ENCODE peak calls at places on chromosomes 2 and 18, in four cellular contexts. A is A549, X is HepG2, J is K562. B is an unnamed sample.

GRCh38 chr18:9827856-9828793 is 57.6 kb upstream of the TXNDC2 start:
- DNase-seq in X (no peak), J (peak), A (peak), B (no peak)

GRCh38 chr2:236768393-236769140 is 198.9 kb downstream of the ACKR3 start:
- DNase-seq in A (no peak), J (no peak), X (no peak), B (no peak)

GRCh38 chr2:42513252-42513918 is 19.6 kb upstream of the KCNG3 start:
- DNase-seq in X (peak), J (peak), A (peak), B (no peak)

GRCh38 chr2:46364797-46365457 is 67.7 kb downstream of the EPAS1 start:
- DNase-seq in A (peak), J (peak), X (peak), B (no peak)

GRCh38 chr2:46539327-46540276 is 60.2 kb downstream of the TMEM247 start:
- DNase-seq in X (no peak), A (no peak), J (no peak), B (no peak)

GRCh38 chr2:71856709-71857525 is 290.7 kb downstream of the CYP26B1 start:
- DNase-seq in J (no peak), X (no peak), A (peak), B (no peak)

GRCh38 chr18:28108801-28109200 is 68.1 kb downstream of the CDH2 start:
- DNase-seq in A (peak), X (no peak), J (no peak), B (no peak)

GRCh38 chr18:33700513-33700976 is 122.5 kb downstream of the ASXL3 start:
- DNase-seq in J (no peak), A (no peak), X (no peak), B (peak)

GRCh38 chr18:55419939-55420664 is 167.9 kb downstream of the TCF4 start:
- DNase-seq in X (no peak), A (no peak), J (no peak), B (no peak)

GRCh38 chr2:222939208-222939846 is 78.5 kb downstream of the ACSL3 start:
- DNase-seq in J (peak), X (peak), A (peak), B (peak)

GRCh38 chr2:36672199-36672598 is 24.3 kb upstream of the VIT start:
- DNase-seq in J (peak), X (peak), A (peak), B (no peak)

GRCh38 chr2:107719781-107720180 is 106.9 kb upstream of the RGPD4 start:
- DNase-seq in A (no peak), J (no peak), X (no peak), B (no peak)

GRCh38 chr2:232979871-232980461 is 33.1 kb downstream of the NGEF start:
- DNase-seq in A (peak), J (peak), X (peak), B (no peak)

GRCh38 chr2:180829261-180829660 is 151.1 kb upstream of the UBE2E3 start:
- DNase-seq in A (peak), J (no peak), X (no peak), B (no peak)

GRCh38 chr2:218003265-218003950 is 613 bp upstream of the TNS1 start:
- DNase-seq in A (no peak), X (no peak), J (no peak), B (no peak)

GRCh38 chr2:75432761-75433361 is 127.9 kb downstream of the EVA1A start:
- DNase-seq in X (no peak), J (no peak), A (no peak), B (peak)

GRCh38 chr2:178109813-178110212 is 2.4 kb upstream of the RBM45 start:
- DNase-seq in A (peak), J (peak), X (peak), B (no peak)

GRCh38 chr2:231644426-231644825 is 51.8 kb downstream of the TEX44 start:
- DNase-seq in X (no peak), J (no peak), A (no peak), B (no peak)

GRCh38 chr2:5799348-5799747 is 107.2 kb downstream of the SOX11 start:
- DNase-seq in X (no peak), J (no peak), A (no peak), B (no peak)

GRCh38 chr2:237924164-237924534 is 42.7 kb upstream of the UBE2F start:
- DNase-seq in J (no peak), A (no peak), X (no peak), B (no peak)

GRCh38 chr2:121297217-121297830 is 12.3 kb upstream of the TFCP2L1 start:
- DNase-seq in A (peak), J (peak), X (peak), B (no peak)

GRCh38 chr2:189836644-189837043 is 52.4 kb downstream of the PMS1 start:
- DNase-seq in J (no peak), X (no peak), A (peak), B (no peak)

GRCh38 chr18:5430131-5430530 is 113.7 kb downstream of the EPB41L3 start:
- DNase-seq in J (no peak), X (no peak), A (no peak), B (no peak)

GRCh38 chr18:68679531-68679930 is 35.4 kb downstream of the TMX3 start:
- DNase-seq in X (no peak), J (no peak), A (no peak), B (no peak)

GRCh38 chr2:240789051-240789453 is 31.0 kb downstream of the KIF1A start:
- DNase-seq in J (no peak), A (no peak), X (no peak), B (no peak)

GRCh38 chr2:76640905-76641304 is 881.3 kb downstream of the LRRTM4 start:
- DNase-seq in X (no peak), A (no peak), J (no peak), B (no peak)

GRCh38 chr2:98473995-98474780 is 29.5 kb downstream of the INPP4A start:
- DNase-seq in X (no peak), A (no peak), J (no peak), B (no peak)

GRCh38 chr2:85537600-85538506 is 1.1 kb upstream of the MAT2A start:
- DNase-seq in J (peak), A (peak), X (peak), B (no peak)

GRCh38 chr2:12076810-12077209 is 330.4 kb downstream of the LPIN1 start:
- DNase-seq in A (no peak), J (peak), X (no peak), B (no peak)

GRCh38 chr2:128475427-128476211 is 157.0 kb upstream of the HS6ST1 start:
- DNase-seq in X (no peak), A (no peak), J (no peak), B (no peak)
- TF ChIP-seq ESRRA in X (no peak), A (no peak), J (no peak), B (no peak)

GRCh38 chr2:215269397-215270117 is 42.3 kb upstream of the ATIC start:
- DNase-seq in J (peak), A (peak), X (peak), B (peak)
- TF ChIP-seq KDM1A in J (no peak), A (no peak), X (no peak), B (no peak)

GRCh38 chr2:27159271-27159670 is 10.5 kb downstream of the TCF23 start:
- DNase-seq in X (no peak), A (no peak), J (no peak), B (no peak)

GRCh38 chr2:27162151-27163121 is 13.6 kb downstream of the TCF23 start:
- DNase-seq in J (peak), A (peak), X (peak), B (no peak)

GRCh38 chr2:27170569-27171337 is 21.9 kb downstream of the TCF23 start:
- DNase-seq in J (no peak), X (no peak), A (no peak), B (no peak)

DNA sequence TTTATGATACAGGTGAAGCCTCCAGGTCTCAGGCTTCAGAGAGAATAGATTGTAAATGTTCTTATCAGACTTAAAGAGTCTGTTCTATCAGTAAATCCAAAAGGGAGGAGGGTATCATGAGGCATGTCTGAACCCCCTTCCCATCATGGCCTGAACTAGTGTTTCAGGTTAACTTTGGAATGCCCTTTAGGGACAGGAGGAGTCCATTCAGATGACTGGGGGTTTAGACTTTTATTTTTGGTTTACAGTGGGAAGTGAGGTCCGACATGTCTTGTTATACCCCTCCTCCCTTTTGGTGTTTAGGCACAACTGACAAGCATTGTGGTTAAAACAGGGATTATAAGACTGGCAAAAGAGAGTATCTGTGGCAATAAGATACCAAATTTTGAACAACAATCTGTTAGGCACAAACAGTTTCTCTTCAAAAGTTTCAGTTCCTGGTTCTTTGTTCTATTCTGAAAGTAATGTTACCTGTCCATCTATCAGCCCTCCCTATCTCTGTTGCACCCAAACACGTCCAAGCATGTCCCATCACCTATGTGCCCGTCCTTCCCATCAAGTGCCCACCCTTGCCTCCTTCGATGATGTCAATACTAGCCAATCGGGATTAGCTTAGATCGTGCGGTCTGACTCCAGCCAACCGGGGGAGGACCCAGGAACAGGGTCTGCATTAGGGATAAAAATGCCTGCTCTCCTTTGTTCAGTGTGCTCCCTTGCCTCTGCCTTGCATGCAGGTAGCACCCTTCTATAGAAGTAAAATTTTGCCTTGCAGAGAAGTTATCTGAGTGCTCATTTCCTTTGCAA is 16.4 kb downstream of the TCF23 start:
- DNase-seq in A (no peak), J (no peak), X (no peak), B (peak)
- TF ChIP-seq POLR2A in A (no peak), J (no peak), X (no peak), B (no peak)

DNA sequence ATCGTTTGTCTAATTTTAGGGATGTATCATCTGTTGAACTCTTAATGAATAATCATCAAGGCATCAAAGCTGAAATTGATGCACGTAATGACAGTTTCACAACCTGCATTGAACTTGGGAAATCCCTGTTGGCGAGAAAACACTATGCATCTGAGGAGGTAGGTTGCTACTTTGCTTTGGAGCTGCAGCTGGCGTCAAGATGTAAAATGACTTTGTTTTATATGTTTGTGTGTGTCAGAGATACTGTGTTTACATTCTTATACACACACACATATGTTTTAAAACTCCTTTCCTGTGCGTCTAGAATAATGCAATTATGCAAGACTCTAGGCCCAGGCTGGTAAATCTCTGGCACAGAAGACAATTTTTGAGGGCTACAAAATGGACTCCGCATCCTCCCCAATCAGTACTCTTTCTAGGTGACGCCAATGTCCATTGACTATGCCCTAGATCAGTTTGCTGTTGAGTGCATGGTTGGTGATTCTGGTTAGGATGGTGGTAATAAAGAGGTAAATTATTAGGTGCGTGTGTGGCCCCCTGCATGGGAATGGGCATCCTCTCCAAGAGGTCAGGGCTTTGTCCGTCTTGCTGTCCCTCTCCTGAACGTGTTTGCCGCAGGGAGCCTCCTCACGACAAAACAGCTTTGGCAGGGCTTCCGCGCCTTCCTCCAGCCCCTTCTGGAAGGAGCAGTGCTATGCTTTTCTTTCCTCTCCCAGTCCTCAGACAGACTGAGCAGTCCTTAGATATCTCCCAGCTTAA is 68.2 kb upstream of the EML6 start:
- DNase-seq in A (no peak), X (no peak), J (no peak), B (no peak)
- TF ChIP-seq ESRRA in A (no peak), X (no peak), J (no peak), B (no peak)

DNA sequence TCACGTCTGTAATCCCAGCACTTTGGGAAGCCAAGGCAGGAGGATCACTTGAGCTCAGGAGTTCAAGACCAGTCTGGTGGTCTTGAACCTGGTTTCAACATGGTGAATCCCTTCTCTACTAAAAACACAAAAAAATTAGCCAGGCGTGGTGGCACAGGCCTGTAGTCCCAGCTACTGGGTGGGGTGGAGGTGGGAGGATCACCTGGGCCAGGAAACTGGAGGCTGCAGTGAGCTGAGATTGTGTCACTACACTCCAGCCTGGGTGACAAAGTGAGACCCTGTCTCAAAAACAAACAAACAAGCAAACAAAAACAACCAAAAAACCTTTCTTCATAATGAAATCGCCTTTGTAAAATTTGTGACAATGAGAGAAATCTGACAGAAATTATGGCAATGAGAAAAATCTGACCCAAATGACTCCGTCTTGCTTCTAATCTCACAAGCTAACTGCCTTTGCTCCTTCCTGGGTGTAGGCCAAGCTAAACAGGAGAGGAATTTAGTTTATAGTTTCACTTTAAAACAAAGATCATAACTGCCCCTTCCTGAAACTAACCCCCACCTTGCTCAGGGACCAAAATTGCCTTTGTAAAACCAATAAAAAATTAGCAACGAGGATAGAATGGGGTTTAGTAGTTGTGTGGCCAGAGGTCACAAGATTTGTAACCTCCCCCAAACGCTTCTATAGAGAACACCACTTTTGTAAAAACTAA is 60.7 kb upstream of the KIF5C start:
- DNase-seq in A (no peak), X (no peak), J (no peak), B (no peak)
- TF ChIP-seq KDM1A in A (no peak), X (no peak), J (no peak), B (no peak)

DNA sequence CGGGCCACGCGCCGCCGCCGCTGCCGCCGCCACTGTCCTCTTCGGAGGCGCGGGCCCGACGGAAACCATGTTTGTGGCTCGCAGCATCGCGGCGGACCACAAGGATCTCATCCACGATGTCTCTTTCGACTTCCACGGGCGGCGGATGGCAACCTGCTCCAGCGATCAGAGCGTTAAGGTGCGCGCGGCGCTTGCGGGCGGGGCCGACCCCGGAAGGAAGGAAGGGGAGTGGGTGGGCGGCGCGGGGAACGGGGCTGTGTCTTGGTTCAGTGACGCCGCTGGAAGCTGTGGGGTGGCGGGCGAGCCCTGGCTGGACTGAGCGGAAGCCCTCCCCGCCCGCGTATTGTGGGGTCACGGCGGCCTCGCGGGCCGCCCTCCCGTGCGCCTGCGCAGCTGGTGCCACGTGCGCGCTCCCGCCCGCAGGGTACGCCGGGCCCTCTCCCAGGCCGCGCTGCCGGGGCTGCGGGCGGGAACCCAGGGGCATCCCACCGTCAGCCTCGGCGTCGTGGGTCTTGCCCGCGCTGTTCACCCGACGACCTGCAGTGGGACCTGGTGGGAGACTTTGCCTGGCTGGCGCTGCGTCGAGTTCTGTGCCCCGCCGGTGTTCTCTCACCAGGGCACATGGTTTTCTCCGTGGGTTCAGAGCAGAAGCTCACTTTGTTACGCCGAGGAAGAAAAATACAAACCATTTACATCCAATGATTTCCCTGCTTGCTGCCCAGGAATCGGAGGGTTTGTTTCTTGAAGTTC is 419 bp downstream of the SEH1L start:
- DNase-seq in X (peak), J (peak), A (peak), B (peak)
- TF ChIP-seq POLR2A in X (peak), J (peak), A (peak), B (peak)

B was measured in GM12878.